ENCODE peak calls at places on chromosomes 13 and 19, in six cellular contexts. E is GM12878, Z is GM23338, P is K562, N is sigmoid colon, D is upper lobe of left lung. T is an unnamed sample.

GRCh38 chr13:112509190-112509589 is 78.8 kb downstream of the TUBGCP3 start:
- DNase-seq in E (no peak), Z (no peak), P (no peak), N (no peak), D (peak), T (no peak)

GRCh38 chr19:29487432-29487831 is 38.4 kb upstream of the VSTM2B start:
- DNase-seq in E (no peak), Z (no peak), P (no peak), N (peak), D (no peak), T (no peak)

GRCh38 chr13:29081036-29081435 is 260.9 kb downstream of the MTUS2 start:
- DNase-seq in E (peak), Z (no peak), P (no peak), N (no peak), D (no peak), T (no peak)

GRCh38 chr13:113620036-113620435 is 35.5 kb downstream of the TFDP1 start:
- DNase-seq in E (no peak), Z (no peak), P (no peak), N (peak), D (no peak), T (no peak)

GRCh38 chr19:4693078-4693350 is 22.9 kb upstream of the MYDGF start:
- DNase-seq in E (no peak), Z (no peak), P (no peak), N (no peak), D (no peak), T (no peak)

GRCh38 chr19:5150902-5151741 is 182.2 kb downstream of the KDM4B start:
- DNase-seq in E (no peak), Z (peak), P (no peak), N (peak), D (no peak), T (no peak)

GRCh38 chr19:7450243-7451223 is 38.3 kb downstream of the PEX11G start:
- DNase-seq in E (peak), Z (no peak), P (no peak), N (no peak), D (no peak), T (peak)

GRCh38 chr19:55519461-55520311 is 17.2 kb downstream of the SBK2 start:
- DNase-seq in E (no peak), Z (no peak), P (no peak), N (no peak), D (no peak), T (no peak)

GRCh38 chr19:50414850-50415660 is 3.7 kb upstream of the SPIB start:
- DNase-seq in E (no peak), Z (peak), P (peak), N (peak), D (peak), T (no peak)

GRCh38 chr19:51338563-51339312 is 3.2 kb downstream of the VSIG10L start:
- DNase-seq in E (peak), Z (peak), P (peak), N (peak), D (peak), T (no peak)

GRCh38 chr13:39144941-39145533 is 106.8 kb downstream of the NHLRC3 start:
- DNase-seq in E (no peak), Z (peak), P (peak), N (peak), D (peak), T (peak)

GRCh38 chr13:51093574-51093973 is 17.5 kb downstream of the C13orf42 start:
- DNase-seq in E (no peak), Z (no peak), P (no peak), N (no peak), D (no peak), T (no peak)

GRCh38 chr19:3725640-3726310 is 17.6 kb downstream of the TJP3 start:
- DNase-seq in E (no peak), Z (peak), P (no peak), N (no peak), D (peak), T (no peak)

GRCh38 chr13:26480246-26480855 is 77.1 kb upstream of the WASF3 start:
- DNase-seq in E (no peak), Z (no peak), P (no peak), N (peak), D (no peak), T (no peak)

GRCh38 chr13:75566658-75567057 is 17.1 kb downstream of the UCHL3 start:
- DNase-seq in E (no peak), Z (peak), P (no peak), N (no peak), D (no peak), T (no peak)
- TF ChIP-seq POLR2AphosphoS5 in E (no peak), Z (no peak), P (no peak), N (no peak), D (no peak), T (no peak)

DNA sequence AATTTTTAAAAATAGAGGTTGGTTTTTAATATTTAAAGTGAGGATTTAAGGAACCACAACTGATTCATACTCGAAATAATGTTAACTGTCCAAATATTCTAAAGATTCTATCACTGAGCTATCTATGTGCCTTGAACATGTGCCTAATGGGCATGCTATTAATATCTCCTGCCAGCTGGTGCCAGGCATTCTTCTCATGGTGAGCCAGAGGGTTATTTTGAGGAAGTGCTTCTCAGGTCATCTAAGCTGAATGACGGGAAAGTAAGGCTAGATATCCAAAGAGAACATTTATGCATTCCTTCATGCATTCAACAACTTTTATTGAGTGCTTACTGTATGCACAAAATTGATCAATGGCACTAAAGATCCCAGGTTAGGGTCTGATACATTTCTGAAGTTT is 138.2 kb downstream of the PIBF1 start:
- DNase-seq in E (no peak), Z (no peak), P (no peak), N (no peak), D (no peak), T (no peak)
- H3K27ac ChIP-seq in E (no peak), Z (no peak), P (no peak), N (no peak), D (no peak), T (no peak)

GRCh38 chr19:1274081-1274851 is 1.1 kb upstream of the FAM174C start:
- DNase-seq in E (no peak), Z (no peak), P (peak), N (no peak), D (no peak), T (no peak)
- TF ChIP-seq POLR2AphosphoS5 in E (no peak), Z (no peak), P (no peak), N (no peak), D (no peak), T (no peak)

DNA sequence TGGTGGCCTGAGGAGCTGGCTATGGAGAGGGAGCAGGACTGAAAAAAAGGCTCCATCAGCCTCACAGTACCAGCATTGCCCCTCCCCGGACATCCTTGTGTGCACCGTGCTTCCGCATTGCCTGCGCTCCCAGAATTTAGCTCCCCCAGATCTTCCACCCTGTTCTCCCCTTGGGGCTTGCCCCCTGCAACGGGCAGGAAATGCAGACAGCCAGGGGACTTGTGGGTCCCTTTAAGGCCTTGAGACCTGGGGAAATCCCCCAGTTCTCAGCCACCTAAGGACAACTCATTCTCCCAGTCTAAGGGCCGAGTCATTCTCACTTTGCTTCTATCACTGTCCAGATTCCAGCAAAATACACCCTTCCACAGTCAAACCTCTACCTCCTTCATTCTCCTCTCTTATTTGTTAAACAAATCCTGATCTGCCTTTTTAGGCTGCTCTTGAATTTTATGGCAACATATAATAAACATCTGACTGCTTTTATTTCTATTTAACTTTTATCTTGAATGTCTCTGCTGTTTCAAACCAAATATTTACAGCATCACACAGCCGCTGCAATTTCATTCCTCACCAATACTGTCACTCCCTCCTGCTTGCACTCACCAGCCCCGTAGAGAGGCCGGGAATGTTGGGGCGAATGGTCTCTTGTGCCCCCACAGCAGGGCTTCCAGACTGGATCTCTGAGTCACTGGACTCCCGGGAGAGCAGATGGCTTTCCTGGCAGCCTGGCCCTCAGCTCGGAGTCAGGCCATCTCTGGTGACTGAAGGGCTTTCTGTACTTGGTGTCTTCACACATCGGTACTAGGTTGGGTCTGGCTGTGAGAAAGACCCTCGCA is 221.9 kb downstream of the TSHZ3 start:
- DNase-seq in E (no peak), Z (no peak), P (no peak), N (peak), D (no peak), T (no peak)
- H3K27ac ChIP-seq in E (no peak), Z (no peak), P (no peak), N (no peak), D (no peak), T (no peak)

DNA sequence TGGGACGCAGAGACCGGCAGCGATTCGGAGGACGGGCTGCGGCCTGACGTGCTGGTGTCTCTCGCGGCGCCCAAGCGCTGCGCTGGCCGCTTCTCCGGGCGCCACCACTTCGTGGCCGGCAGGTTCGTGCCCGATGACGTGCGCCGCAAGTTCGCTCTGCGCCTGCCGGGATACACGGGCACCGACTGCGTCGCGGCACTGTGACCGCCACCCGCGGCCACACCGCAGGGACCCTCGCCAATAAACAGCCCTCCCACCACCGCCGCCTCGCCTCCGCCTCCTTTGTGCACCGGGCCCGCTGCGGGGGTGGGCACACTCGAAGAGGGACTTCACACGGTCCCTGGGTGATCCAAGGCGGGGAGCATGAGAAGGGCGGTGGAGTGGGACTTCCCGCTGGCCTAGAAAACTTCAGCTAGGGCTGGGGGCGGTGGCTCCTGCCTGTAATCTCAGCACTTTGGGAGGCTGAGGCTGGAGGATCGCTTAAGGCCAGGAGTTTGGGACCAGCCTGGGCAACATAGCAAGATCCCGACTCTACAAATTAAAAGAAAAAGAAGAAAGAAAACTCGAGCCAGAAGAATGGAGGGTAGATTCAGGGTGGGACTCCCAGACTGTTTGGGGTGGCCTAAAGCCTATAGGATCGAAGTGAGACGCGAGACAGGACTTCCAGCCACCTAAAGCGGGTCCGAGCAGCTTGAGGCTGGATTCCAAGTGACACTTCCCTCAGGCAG is 580 bp upstream of the CILP2 start:
- DNase-seq in E (no peak), Z (peak), P (no peak), N (no peak), D (no peak), T (no peak)
- TF ChIP-seq POLR2AphosphoS5 in E (no peak), Z (no peak), P (no peak), N (no peak), D (no peak), T (no peak)

GRCh38 chr13:34466301-34466700 is 475.8 kb upstream of the NBEA start:
- DNase-seq in E (no peak), Z (no peak), P (no peak), N (no peak), D (no peak), T (no peak)
- H3K27ac ChIP-seq in E (no peak), Z (no peak), P (no peak), N (no peak), D (no peak), T (no peak)

GRCh38 chr13:45859682-45860081 is 8.1 kb upstream of the SIAH3 start:
- DNase-seq in E (no peak), Z (peak), P (no peak), N (no peak), D (no peak), T (no peak)

GRCh38 chr13:45861352-45861751 is 9.8 kb upstream of the SIAH3 start:
- DNase-seq in E (no peak), Z (no peak), P (no peak), N (no peak), D (no peak), T (no peak)

GRCh38 chr13:45863716-45864590 is 12.4 kb upstream of the SIAH3 start:
- DNase-seq in E (no peak), Z (peak), P (no peak), N (no peak), D (no peak), T (no peak)

GRCh38 chr13:45865414-45865813 is 13.9 kb upstream of the SIAH3 start:
- DNase-seq in E (no peak), Z (no peak), P (no peak), N (no peak), D (no peak), T (no peak)

GRCh38 chr13:45860240-45860639 is 8.7 kb upstream of the SIAH3 start:
- DNase-seq in E (no peak), Z (no peak), P (no peak), N (no peak), D (no peak), T (no peak)
- TF ChIP-seq POLR2AphosphoS5 in E (no peak), Z (no peak), P (no peak), N (no peak), D (no peak), T (no peak)

T was measured in SK-N-MC.